ENCODE peak calls at places on chromosome 7, in six cellular contexts. Q is neural progenitor cell, V is mesenchymal stem cell, N is NT2/D1, T is mesendoderm, U is K562. L is an unnamed sample. For H3K4me1, the result is how much of the 10 kb centered on the place peaks cover.

GRCh38 chr7:43513236-43513635 is 69.7 kb upstream of the STK17A start:
- DNase-seq in Q (no peak), V (no peak), N (no peak), T (no peak), U (no peak), L (no peak)

GRCh38 chr7:50275430-50275829 is 29.1 kb upstream of the IKZF1 start:
- DNase-seq in Q (no peak), V (no peak), N (no peak), T (no peak), U (no peak), L (no peak)

GRCh38 chr7:39667354-39667923 is 44.1 kb downstream of the RALA start:
- DNase-seq in Q (no peak), V (peak), N (no peak), T (no peak), U (no peak), L (no peak)

GRCh38 chr7:106367018-106367420 is 82.2 kb upstream of the NAMPT start:
- DNase-seq in Q (peak), V (no peak), N (peak), T (peak), U (peak), L (peak)

GRCh38 chr7:19872094-19872493 is 98.7 kb upstream of the TMEM196 start:
- DNase-seq in Q (no peak), V (no peak), N (no peak), T (no peak), U (no peak), L (no peak)

GRCh38 chr7:105141068-105141467 is 127.1 kb downstream of the KMT2E start:
- DNase-seq in Q (peak), V (peak), N (peak), T (peak), U (peak), L (peak)

GRCh38 chr7:121395494-121395960 is 581 bp downstream of the FAM3C start:
- DNase-seq in Q (peak), V (peak), N (no peak), T (peak), U (no peak), L (peak)

GRCh38 chr7:159126496-159127345 is 17.9 kb downstream of the VIPR2 start:
- DNase-seq in Q (no peak), V (no peak), N (no peak), T (no peak), U (no peak), L (peak)

GRCh38 chr7:142714375-142714774 is 34.9 kb upstream of the PRSS1 start:
- DNase-seq in Q (no peak), V (no peak), N (no peak), T (no peak), U (no peak), L (no peak)

GRCh38 chr7:3338161-3338560 is 37.1 kb downstream of the SDK1 start:
- DNase-seq in Q (no peak), V (peak), N (no peak), T (no peak), U (no peak), L (no peak)

GRCh38 chr7:112986256-112987031 is 100.2 kb downstream of the GPR85 start:
- DNase-seq in Q (no peak), V (peak), N (no peak), T (no peak), U (no peak), L (no peak)

GRCh38 chr7:139574618-139575337 is 51.3 kb downstream of the CLEC2L start:
- DNase-seq in Q (no peak), V (no peak), N (no peak), T (no peak), U (no peak), L (no peak)

GRCh38 chr7:122384528-122384927 is 80.0 kb upstream of the FEZF1 start:
- DNase-seq in Q (no peak), V (no peak), N (no peak), T (no peak), U (no peak), L (no peak)

GRCh38 chr7:129898502-129899160 is 54.1 kb downstream of the UBE2H start:
- DNase-seq in Q (no peak), V (peak), N (no peak), T (no peak), U (no peak), L (no peak)

GRCh38 chr7:31192996-31193395 is 140.9 kb downstream of the ADCYAP1R1 start:
- DNase-seq in Q (peak), V (peak), N (peak), T (peak), U (peak), L (peak)

GRCh38 chr7:116653204-116653603 is 18.8 kb upstream of the MET start:
- DNase-seq in Q (no peak), V (peak), N (peak), T (peak), U (no peak), L (no peak)

GRCh38 chr7:20539201-20539600 is 76.3 kb upstream of the ABCB5 start:
- DNase-seq in Q (peak), V (no peak), N (peak), T (peak), U (peak), L (no peak)

GRCh38 chr7:137928626-137929025 is 73.3 kb downstream of the CREB3L2 start:
- DNase-seq in Q (no peak), V (no peak), N (no peak), T (no peak), U (no peak), L (no peak)

GRCh38 chr7:113131367-113131766 is 13.0 kb upstream of the SMIM30 start:
- DNase-seq in Q (no peak), V (no peak), N (no peak), T (peak), U (no peak), L (no peak)

GRCh38 chr7:128914566-128915151 is 4.2 kb upstream of the KCP start:
- DNase-seq in Q (no peak), V (no peak), N (no peak), T (no peak), U (no peak), L (peak)

GRCh38 chr7:105594034-105594433 is 12.7 kb upstream of the EFCAB10 start:
- DNase-seq in Q (no peak), V (no peak), N (no peak), T (no peak), U (no peak), L (peak)

GRCh38 chr7:117172283-117172682 is 150.6 kb downstream of the WNT2 start:
- DNase-seq in Q (no peak), V (peak), N (no peak), T (no peak), U (no peak), L (no peak)

GRCh38 chr7:67614843-67615242 is 618.2 kb downstream of the TYW1 start:
- DNase-seq in Q (no peak), V (no peak), N (no peak), T (no peak), U (no peak), L (no peak)

GRCh38 chr7:148819697-148820332 is 64.3 kb downstream of the EZH2 start:
- DNase-seq in Q (no peak), V (peak), N (no peak), T (no peak), U (no peak), L (no peak)

GRCh38 chr7:867406-868188 is 8.8 kb upstream of the GET4 start:
- DNase-seq in Q (no peak), V (no peak), N (no peak), T (no peak), U (no peak), L (no peak)

GRCh38 chr7:105365541-105366534 is 22.9 kb downstream of the SRPK2 start:
- DNase-seq in Q (no peak), V (no peak), N (no peak), T (no peak), U (no peak), L (no peak)

GRCh38 chr7:51949726-51950644 is 633.4 kb upstream of the COBL start:
- DNase-seq in Q (peak), V (no peak), N (peak), T (peak), U (no peak), L (peak)

GRCh38 chr7:7201583-7202374 is 19.4 kb downstream of the C1GALT1 start:
- DNase-seq in Q (peak), V (no peak), N (no peak), T (peak), U (no peak), L (peak)

GRCh38 chr7:137992738-137993394 is 9.0 kb downstream of the CREB3L2 start:
- DNase-seq in Q (no peak), V (peak), N (no peak), T (no peak), U (peak), L (no peak)

GRCh38 chr7:100801833-100802568 is 25.3 kb downstream of the EPHB4 start:
- DNase-seq in Q (no peak), V (peak), N (no peak), T (peak), U (peak), L (no peak)

GRCh38 chr7:7157887-7158271 is 24.5 kb upstream of the C1GALT1 start:
- DNase-seq in Q (no peak), V (no peak), N (no peak), T (no peak), U (no peak), L (no peak)

GRCh38 chr7:77569514-77570232 is 32.6 kb downstream of the PTPN12 start:
- DNase-seq in Q (no peak), V (no peak), N (no peak), T (no peak), U (no peak), L (no peak)

GRCh38 chr7:13981070-13981469 is 8.4 kb downstream of the ETV1 start:
- DNase-seq in Q (peak), V (peak), N (peak), T (peak), U (peak), L (peak)

GRCh38 chr7:43439631-43440401 is 143.1 kb upstream of the STK17A start:
- DNase-seq in Q (peak), V (peak), N (peak), T (peak), U (peak), L (peak)

GRCh38 chr7:150476819-150477631 is 26.6 kb downstream of the GIMAP8 start:
- DNase-seq in Q (no peak), V (no peak), N (no peak), T (no peak), U (peak), L (no peak)

GRCh38 chr7:96558530-96558929 is 151.1 kb downstream of the SEM1 start:
- DNase-seq in Q (no peak), V (no peak), N (no peak), T (no peak), U (no peak), L (no peak)

GRCh38 chr7:83677180-83677866 is 28.4 kb upstream of the SEMA3E start:
- DNase-seq in Q (no peak), V (peak), N (no peak), T (peak), U (no peak), L (no peak)

GRCh38 chr7:44219371-44220045 is 18.7 kb downstream of the YKT6 start:
- DNase-seq in Q (no peak), V (no peak), N (no peak), T (no peak), U (no peak), L (no peak)

GRCh38 chr7:33632840-33633239 is 272.5 kb upstream of the BMPER start:
- DNase-seq in Q (peak), V (no peak), N (no peak), T (no peak), U (no peak), L (peak)

GRCh38 chr7:390761-391410 is 100.9 kb downstream of the FOXL3 start:
- DNase-seq in Q (no peak), V (no peak), N (no peak), T (no peak), U (peak), L (peak)

GRCh38 chr7:64875258-64875657 is 27.8 kb upstream of the ZNF273 start:
- DNase-seq in Q (no peak), V (no peak), N (no peak), T (no peak), U (peak), L (peak)

GRCh38 chr7:64877714-64878610 is 25.1 kb upstream of the ZNF273 start:
- DNase-seq in Q (no peak), V (no peak), N (no peak), T (no peak), U (peak), L (peak)

GRCh38 chr7:64878684-64879083 is 24.4 kb upstream of the ZNF273 start:
- DNase-seq in Q (no peak), V (no peak), N (no peak), T (no peak), U (peak), L (peak)

GRCh38 chr7:64875658-64876406 is 27.2 kb upstream of the ZNF273 start:
- DNase-seq in Q (no peak), V (no peak), N (no peak), T (no peak), U (peak), L (no peak)

DNA sequence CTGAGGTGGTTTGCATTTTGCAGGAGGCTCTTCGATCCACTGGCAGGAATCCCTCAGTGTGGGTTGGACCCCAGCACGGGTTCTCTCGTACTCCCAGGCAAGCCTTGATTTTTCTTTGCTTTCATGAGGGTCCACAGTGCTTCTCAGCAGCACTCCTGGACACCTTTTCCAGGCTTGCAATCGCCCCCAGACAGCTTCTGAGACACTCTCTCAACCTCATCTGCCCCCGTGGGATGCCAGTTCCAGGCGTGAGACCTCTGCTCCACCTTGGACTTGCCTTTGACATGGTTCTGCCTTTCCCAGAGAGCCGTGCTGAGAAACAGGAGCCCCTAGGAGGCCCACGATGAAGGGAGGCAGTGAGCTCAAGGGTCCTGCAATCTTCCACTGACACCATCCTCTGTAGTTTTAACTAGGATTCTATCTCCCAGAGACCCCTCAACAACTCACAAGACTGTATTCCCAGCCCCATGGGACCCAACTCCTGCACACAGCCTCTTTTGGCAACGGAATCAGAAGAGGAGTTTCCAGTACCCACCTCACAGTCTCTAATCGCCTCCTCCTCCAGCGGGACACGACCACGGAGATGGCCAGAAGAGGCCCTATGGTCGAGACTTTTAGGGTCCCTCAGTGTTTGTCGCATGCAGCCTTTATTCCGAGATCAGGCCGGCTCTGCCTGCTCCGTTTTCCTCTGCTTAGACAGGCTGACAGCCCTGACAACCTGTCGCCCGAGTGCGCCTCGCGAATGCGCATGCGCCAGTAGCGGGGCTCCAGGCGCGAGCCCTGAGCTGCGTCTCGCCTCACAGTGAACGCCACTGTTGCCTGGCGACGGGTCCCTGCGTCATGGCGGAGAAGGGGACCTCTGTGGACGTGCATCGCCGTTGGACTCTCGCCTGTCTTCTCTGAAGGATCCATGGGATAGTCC is 26.0 kb upstream of the ZNF273 start:
- DNase-seq in Q (peak), V (no peak), N (peak), T (peak), U (peak), L (peak)
- H3K4me3 ChIP-seq in Q (no peak), V (no peak), N (peak), T (no peak), U (no peak), L (peak)

DNA sequence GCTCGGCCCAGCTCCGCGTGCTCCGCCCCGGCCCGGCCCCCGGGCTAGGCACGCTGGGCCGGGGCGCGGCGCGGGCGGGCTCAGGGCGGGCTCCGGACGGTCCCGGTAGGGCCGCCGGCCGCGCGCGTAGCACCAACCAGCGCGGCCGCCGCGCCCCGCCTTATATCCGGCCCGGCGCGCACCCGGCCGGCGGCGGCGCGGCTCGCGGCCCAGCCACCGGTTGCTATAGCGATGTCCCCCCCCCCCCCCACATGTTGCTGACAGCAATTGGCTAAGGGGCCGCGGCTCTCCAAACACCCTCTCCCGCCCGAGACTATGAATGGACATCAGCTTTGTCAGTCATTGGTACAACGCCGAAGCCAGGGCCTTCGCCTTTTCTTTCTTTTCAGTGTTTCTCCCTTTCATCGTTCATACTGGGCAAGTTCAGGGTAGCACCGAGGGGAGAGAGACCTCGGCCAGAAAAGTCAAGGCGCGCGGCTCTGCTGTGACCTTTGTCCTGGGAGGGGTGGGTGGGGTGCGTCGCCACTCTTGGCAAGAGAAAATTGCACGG is 354.1 kb downstream of the DNAJB6 start:
- DNase-seq in Q (peak), V (peak), N (no peak), T (peak), U (no peak), L (peak)
- H3K9ac ChIP-seq in Q (no peak), V (peak), N (peak), T (no peak), U (no peak), L (no peak)

DNA sequence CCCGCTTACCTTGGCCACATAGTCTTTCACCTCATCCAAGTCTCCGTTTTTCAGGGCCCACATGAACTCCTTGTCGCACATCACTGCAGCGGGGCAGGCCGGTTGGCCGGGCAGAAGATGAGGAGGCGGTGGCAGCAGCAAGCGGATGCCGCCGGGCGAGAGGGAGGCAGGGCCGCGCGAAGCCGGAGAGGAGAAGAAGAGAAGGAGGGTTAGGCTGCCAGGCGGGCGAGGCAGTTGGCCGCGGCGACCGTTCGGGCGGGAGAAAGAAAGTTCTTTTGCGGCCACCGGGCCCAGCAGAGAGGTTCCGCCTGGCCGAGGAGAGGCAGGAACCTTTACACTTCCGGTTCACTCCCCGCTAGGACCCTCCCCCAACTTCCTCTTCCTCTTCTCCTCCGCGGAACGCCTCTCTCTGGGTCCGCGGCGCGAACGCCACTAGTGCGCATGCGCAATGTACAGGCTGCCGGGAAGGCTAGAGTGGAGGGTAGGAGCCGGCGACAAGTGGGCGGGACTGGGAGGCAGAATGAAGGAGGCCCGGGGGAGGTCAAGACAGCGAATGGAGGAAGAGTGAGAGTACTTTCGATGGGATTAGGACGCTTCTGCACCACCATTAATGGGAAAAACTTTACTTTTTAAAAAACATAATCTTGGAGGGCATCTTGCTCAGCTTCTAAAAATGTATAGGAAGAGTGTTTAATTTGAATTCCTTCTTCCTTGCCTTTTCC is at the start of gene MTPN:
- DNase-seq in Q (peak), V (peak), N (peak), T (peak), U (peak), L (peak)
- H3K4me1 ChIP-seq in Q (under half), V (under half), N (under half), T (under half), U (half or more), L (under half)

GRCh38 chr7:28853834-28854749 is 104.0 kb downstream of the TRIL start:
- DNase-seq in Q (peak), V (peak), N (peak), T (peak), U (peak), L (peak)
- H3K4me3 ChIP-seq in Q (peak), V (peak), N (peak), T (peak), U (no peak), L (peak)

GRCh38 chr7:4653771-4654170 is 28.3 kb upstream of the FOXK1 start:
- DNase-seq in Q (no peak), V (no peak), N (no peak), T (no peak), U (no peak), L (no peak)

GRCh38 chr7:4645241-4645640 is 36.9 kb upstream of the FOXK1 start:
- DNase-seq in Q (no peak), V (no peak), N (no peak), T (no peak), U (no peak), L (no peak)

GRCh38 chr7:4655311-4655710 is 26.8 kb upstream of the FOXK1 start:
- DNase-seq in Q (no peak), V (no peak), N (no peak), T (no peak), U (no peak), L (no peak)

GRCh38 chr7:4648111-4648510 is 34.0 kb upstream of the FOXK1 start:
- DNase-seq in Q (no peak), V (no peak), N (no peak), T (no peak), U (no peak), L (no peak)

GRCh38 chr7:4650471-4651047 is 31.5 kb upstream of the FOXK1 start:
- DNase-seq in Q (peak), V (no peak), N (no peak), T (peak), U (no peak), L (peak)
- H3K9ac ChIP-seq in Q (no peak), V (peak), N (peak), T (no peak), U (peak), L (no peak)

GRCh38 chr7:55072251-55072650 is 53.4 kb downstream of the EGFR start:
- DNase-seq in Q (no peak), V (no peak), N (no peak), T (no peak), U (no peak), L (no peak)
- H3K4me1 ChIP-seq in Q (under half), V (under half), N (under half), T (under half), U (under half), L (under half)

GRCh38 chr7:155377071-155377836 is 79.6 kb downstream of the INSIG1 start:
- DNase-seq in Q (peak), V (no peak), N (no peak), T (no peak), U (no peak), L (no peak)
- H3K4me3 ChIP-seq in Q (no peak), V (no peak), N (no peak), T (no peak), U (no peak), L (no peak)

GRCh38 chr7:5743803-5744202 is 37.7 kb downstream of the RNF216 start:
- DNase-seq in Q (no peak), V (no peak), N (no peak), T (no peak), U (no peak), L (no peak)
- H3K9ac ChIP-seq in Q (no peak), V (no peak), N (no peak), T (no peak), U (no peak), L (no peak)

GRCh38 chr7:92753614-92754013 is 82.8 kb downstream of the CDK6 start:
- DNase-seq in Q (no peak), V (no peak), N (no peak), T (no peak), U (no peak), L (no peak)
- H3K4me1 ChIP-seq in Q (under half), V (under half), N (under half), T (under half), U (under half), L (under half)

L was measured in endodermal cell.